ENCODE peak calls at places on chromosome 1, in seven cellular contexts. D, B, G, J, X, W and K are unnamed samples.
A peak's percentile ranks its signal among the peaks of the same experiment; 100 is the strongest.

GRCh38 chr1:43305461-43305860 is 4.7 kb downstream of the TIE1 start:
- DNase-seq in G (no peak), W (no peak), J (no peak), D (no peak), X (no peak), B (no peak), K (no peak)

GRCh38 chr1:110462093-110462492 is 11.1 kb downstream of the PROK1 start:
- DNase-seq in D (no peak), X (no peak), B (no peak), W (no peak), J (no peak), G (no peak), K (no peak)

GRCh38 chr1:152252157-152252556 is 28.2 kb upstream of the HRNR start:
- DNase-seq in G (no peak), B (no peak), X (no peak), D (no peak), J (no peak), W (no peak), K (no peak)

GRCh38 chr1:172386046-172386445 is 34.4 kb upstream of the C1orf105 start:
- DNase-seq in X (no peak), B (no peak), G (no peak), W (no peak), J (no peak), D (no peak), K (no peak)

GRCh38 chr1:224623743-224624333 is 7.7 kb downstream of the CNIH3 start:
- DNase-seq in B (no peak), J (peak; percentile 75), W (no peak), G (no peak), X (peak; percentile 67), D (peak; percentile 72), K (no peak)

GRCh38 chr1:17759114-17759513 is 4.0 kb downstream of the ACTL8 start:
- DNase-seq in X (peak; percentile 26), W (no peak), B (no peak), J (peak; percentile 27), G (peak; percentile 55), D (peak; percentile 51), K (no peak)

GRCh38 chr1:96521994-96522760 is 199.4 kb upstream of the PTBP2 start:
- DNase-seq in J (no peak), X (no peak), B (no peak), W (no peak), G (no peak), D (no peak), K (no peak)

GRCh38 chr1:23502951-23503350 is 19.0 kb upstream of the ASAP3 start:
- DNase-seq in X (no peak), W (no peak), G (no peak), B (no peak), D (no peak), J (no peak), K (no peak)

GRCh38 chr1:47569681-47570470 is 132.0 kb downstream of the FOXD2 start:
- DNase-seq in D (no peak), W (no peak), J (no peak), B (peak; percentile 68), X (no peak), G (no peak), K (no peak)

GRCh38 chr1:43351421-43352350 is 7.1 kb upstream of the CDC20 start:
- DNase-seq in W (no peak), J (no peak), G (no peak), D (no peak), B (no peak), X (no peak), K (no peak)

GRCh38 chr1:26166719-26167281 is 2.0 kb downstream of the C1orf232 start:
- DNase-seq in X (no peak), G (no peak), W (no peak), B (no peak), D (no peak), J (no peak), K (no peak)